ENCODE peak calls at places on chromosomes 16 and 17, in ten cellular contexts. G, M, P, Y, S, H, D, J, K and L are unnamed samples.

GRCh38 chr16:30104090-30104489 is 8.1 kb upstream of the YPEL3 start:
- DNase-seq in G (no peak), M (no peak), P (no peak), Y (no peak), S (no peak), H (no peak), D (no peak), J (no peak), K (no peak), L (no peak)

GRCh38 chr16:31508706-31509523 is 724 bp upstream of the RUSF1 start:
- DNase-seq in G (no peak), M (no peak), P (no peak), Y (no peak), S (no peak), H (no peak), D (no peak), J (no peak), K (no peak), L (no peak)

GRCh38 chr17:31672161-31672819 is 186.8 kb downstream of the COPRS start:
- DNase-seq in G (no peak), M (no peak), P (no peak), Y (no peak), S (no peak), H (no peak), D (no peak), J (no peak), K (no peak), L (no peak)

GRCh38 chr17:61455754-61456681 is 3.8 kb downstream of the TBX4 start:
- DNase-seq in G (no peak), M (no peak), P (peak), Y (no peak), S (no peak), H (no peak), D (no peak), J (no peak), K (no peak), L (no peak)

GRCh38 chr17:50372708-50373556 is at the start of the genes EME1 and MRPL27:
- DNase-seq in G (peak), M (peak), P (peak), Y (peak), S (peak), H (peak), D (peak), J (peak), K (peak), L (peak)

GRCh38 chr16:89049484-89050118 is 44.1 kb upstream of the ACSF3 start:
- DNase-seq in G (no peak), M (no peak), P (no peak), Y (no peak), S (no peak), H (no peak), D (peak), J (no peak), K (no peak), L (no peak)

GRCh38 chr17:46212634-46213435 is 19.6 kb upstream of the KANSL1 start:
- DNase-seq in G (peak), M (peak), P (peak), Y (no peak), S (peak), H (no peak), D (peak), J (peak), K (peak), L (no peak)

GRCh38 chr17:6831662-6832263 is at the start of gene TEKT1:
- DNase-seq in G (peak), M (peak), P (peak), Y (peak), S (peak), H (no peak), D (peak), J (peak), K (no peak), L (peak)

GRCh38 chr17:2688351-2689342 is 22.9 kb downstream of the CLUH start:
- DNase-seq in G (no peak), M (no peak), P (no peak), Y (no peak), S (peak), H (no peak), D (peak), J (no peak), K (no peak), L (no peak)

GRCh38 chr17:42311240-42312034 is 23.1 kb downstream of the STAT5A start:
- DNase-seq in G (peak), M (no peak), P (peak), Y (no peak), S (no peak), H (no peak), D (peak), J (peak), K (no peak), L (peak)

GRCh38 chr16:10862432-10862831 is 14.6 kb upstream of the CIITA start:
- DNase-seq in G (no peak), M (no peak), P (no peak), Y (no peak), S (no peak), H (no peak), D (no peak), J (no peak), K (peak), L (peak)

GRCh38 chr16:58028168-58028455 is 2.6 kb downstream of the MMP15 start:
- DNase-seq in G (no peak), M (no peak), P (no peak), Y (no peak), S (no peak), H (no peak), D (no peak), J (no peak), K (no peak), L (no peak)

GRCh38 chr17:19677736-19678379 is 29.3 kb downstream of the ALDH3A2 start:
- DNase-seq in G (no peak), M (no peak), P (peak), Y (no peak), S (no peak), H (no peak), D (no peak), J (no peak), K (no peak), L (no peak)

GRCh38 chr17:78991017-78991783 is 11.5 kb upstream of the LGALS3BP start:
- DNase-seq in G (no peak), M (no peak), P (no peak), Y (no peak), S (no peak), H (no peak), D (peak), J (no peak), K (no peak), L (no peak)

GRCh38 chr16:27267037-27267677 is 1.4 kb downstream of the NSMCE1 start:
- DNase-seq in G (no peak), M (no peak), P (no peak), Y (no peak), S (peak), H (peak), D (no peak), J (no peak), K (no peak), L (no peak)

GRCh38 chr16:85027349-85027967 is at the start of gene KIAA0513:
- DNase-seq in G (peak), M (peak), P (peak), Y (peak), S (peak), H (peak), D (peak), J (peak), K (no peak), L (peak)

GRCh38 chr16:85080923-85081498 is 31.3 kb downstream of the CIBAR2 start:
- DNase-seq in G (no peak), M (no peak), P (peak), Y (no peak), S (no peak), H (no peak), D (no peak), J (no peak), K (no peak), L (no peak)

DNA sequence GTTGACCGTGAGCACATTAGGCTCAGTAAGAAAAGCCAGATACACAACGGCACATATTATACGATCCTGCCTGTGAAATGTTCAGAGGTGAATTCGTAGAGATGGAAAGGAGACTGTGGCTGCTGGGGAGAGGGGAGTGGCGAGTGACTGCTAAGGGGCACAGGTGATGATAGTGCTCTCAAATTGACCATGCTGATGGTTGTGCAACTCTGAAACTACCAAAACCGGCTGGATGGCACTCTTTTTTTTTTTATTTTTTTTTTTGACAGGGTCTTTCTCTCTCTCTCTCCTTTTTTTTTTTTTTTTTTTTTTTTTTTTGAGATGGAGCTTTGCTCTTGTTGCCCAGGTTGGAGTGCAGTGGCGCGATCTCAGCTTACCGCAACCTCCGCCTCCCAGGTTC is 8.1 kb upstream of the SEC14L5 start:
- DNase-seq in G (no peak), M (no peak), P (no peak), Y (no peak), S (no peak), H (no peak), D (no peak), J (no peak), K (no peak), L (no peak)
- H3K27ac ChIP-seq in G (no peak), M (no peak), P (no peak), Y (no peak), S (no peak), H (no peak), D (no peak), J (no peak), K (peak), L (no peak)

DNA sequence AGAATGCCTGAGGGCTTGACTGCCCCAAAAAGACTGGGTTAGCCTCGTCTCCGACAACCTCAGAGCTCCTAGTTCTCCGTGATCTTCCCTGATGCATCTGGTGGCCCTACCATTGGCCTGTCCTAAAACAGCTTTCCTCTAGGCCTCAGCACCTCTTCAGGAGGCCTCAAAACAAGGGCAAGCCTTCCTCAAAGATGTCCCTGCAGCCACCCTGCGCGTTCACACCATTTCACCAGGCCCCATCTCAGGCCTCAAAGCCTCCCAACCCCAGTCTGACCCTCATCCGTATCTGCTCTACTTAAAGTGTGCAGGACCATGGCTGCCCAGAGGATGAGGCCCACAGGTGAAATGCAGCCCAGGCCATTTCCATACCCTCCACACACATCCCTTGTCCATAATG is 7.4 kb downstream of the ALOXE3 start:
- DNase-seq in G (no peak), M (no peak), P (no peak), Y (no peak), S (no peak), H (no peak), D (no peak), J (no peak), K (no peak), L (no peak)
- H3K4me3 ChIP-seq in G (no peak), M (no peak), P (peak), Y (no peak), S (no peak), H (no peak), D (no peak), J (no peak), K (no peak), L (no peak)

GRCh38 chr17:38453951-38454421 is 25.7 kb downstream of the ARHGAP23 start:
- DNase-seq in G (no peak), M (no peak), P (no peak), Y (no peak), S (no peak), H (no peak), D (peak), J (peak), K (no peak), L (no peak)

GRCh38 chr17:38455288-38455915 is 27.1 kb downstream of the ARHGAP23 start:
- DNase-seq in G (no peak), M (peak), P (peak), Y (no peak), S (no peak), H (no peak), D (peak), J (peak), K (no peak), L (no peak)

GRCh38 chr17:38456031-38456815 is 28.0 kb downstream of the ARHGAP23 start:
- DNase-seq in G (no peak), M (peak), P (no peak), Y (no peak), S (no peak), H (no peak), D (no peak), J (no peak), K (no peak), L (no peak)

GRCh38 chr17:38452719-38453118 is 24.5 kb downstream of the ARHGAP23 start:
- DNase-seq in G (no peak), M (peak), P (no peak), Y (no peak), S (no peak), H (no peak), D (no peak), J (no peak), K (no peak), L (no peak)

GRCh38 chr17:38454528-38454927 is 26.3 kb downstream of the ARHGAP23 start:
- DNase-seq in G (peak), M (peak), P (no peak), Y (peak), S (no peak), H (no peak), D (peak), J (peak), K (peak), L (no peak)
- TF ChIP-seq POLR2AphosphoS5 in G (peak), M (peak), P (no peak), Y (peak), S (peak), H (no peak), D (no peak), J (peak), K (peak), L (no peak)

DNA sequence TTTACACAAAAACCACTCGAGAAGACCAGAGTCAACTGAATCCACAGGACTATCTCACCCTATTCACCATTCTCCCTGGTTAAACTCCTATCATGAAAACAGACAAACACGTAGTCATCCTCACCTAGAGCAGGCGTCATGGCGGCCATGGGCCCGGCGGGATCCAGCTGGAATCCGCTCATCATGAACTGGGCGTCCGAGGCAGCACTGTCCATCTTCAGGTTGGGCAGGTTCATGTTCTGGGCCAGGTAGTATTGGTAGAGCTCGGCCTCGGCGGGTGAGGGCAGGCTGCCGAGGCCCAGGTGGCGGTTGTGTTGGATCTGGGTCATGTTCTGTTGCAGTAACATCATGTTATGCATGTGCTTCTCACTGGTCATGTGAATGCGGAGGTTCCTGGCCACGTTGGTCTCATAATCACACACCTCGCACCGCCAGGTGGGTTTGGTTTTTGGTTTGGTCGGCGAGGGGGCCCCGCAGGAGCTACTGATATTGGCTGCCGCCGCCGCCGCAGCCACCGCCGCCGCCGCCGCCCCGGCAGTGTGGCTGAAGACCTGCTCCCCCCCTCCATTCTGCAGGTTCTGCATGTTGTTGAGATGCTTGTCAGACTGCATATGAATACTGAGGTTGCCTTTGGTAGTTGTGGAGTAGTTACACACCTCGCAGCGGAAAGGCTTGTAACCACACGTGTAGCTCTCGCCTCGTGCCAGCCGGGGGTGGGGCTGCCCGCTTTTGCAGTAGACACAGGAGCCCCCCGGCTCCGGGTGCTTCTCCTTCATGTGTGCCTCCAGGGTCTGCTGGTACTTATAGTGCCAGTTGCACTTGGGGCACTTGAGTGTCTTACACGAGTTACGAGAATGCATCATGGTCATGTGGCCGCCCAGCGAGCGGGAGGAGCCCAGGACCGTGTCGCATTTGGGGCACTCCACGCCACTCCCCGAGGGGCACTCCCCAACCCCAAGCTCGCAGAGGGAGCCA is 90.3 kb downstream of the ZFHX3 start:
- DNase-seq in G (no peak), M (no peak), P (no peak), Y (no peak), S (no peak), H (no peak), D (no peak), J (no peak), K (no peak), L (no peak)
- H3K27ac ChIP-seq in G (no peak), M (no peak), P (no peak), Y (no peak), S (no peak), H (no peak), D (no peak), J (peak), K (no peak), L (no peak)

GRCh38 chr16:69610356-69610755 is 44.6 kb downstream of the NFAT5 start:
- DNase-seq in G (no peak), M (no peak), P (peak), Y (no peak), S (no peak), H (no peak), D (peak), J (no peak), K (no peak), L (no peak)

GRCh38 chr16:69611103-69611640 is 45.4 kb downstream of the NFAT5 start:
- DNase-seq in G (no peak), M (no peak), P (no peak), Y (no peak), S (no peak), H (no peak), D (peak), J (no peak), K (no peak), L (no peak)

GRCh38 chr16:69601250-69601649 is 35.5 kb downstream of the NFAT5 start:
- DNase-seq in G (no peak), M (no peak), P (no peak), Y (no peak), S (no peak), H (no peak), D (no peak), J (no peak), K (no peak), L (no peak)

GRCh38 chr16:69607674-69608073 is 41.9 kb downstream of the NFAT5 start:
- DNase-seq in G (no peak), M (no peak), P (no peak), Y (no peak), S (no peak), H (peak), D (no peak), J (no peak), K (no peak), L (no peak)

GRCh38 chr16:69606985-69607384 is 41.2 kb downstream of the NFAT5 start:
- DNase-seq in G (no peak), M (no peak), P (no peak), Y (no peak), S (no peak), H (no peak), D (no peak), J (no peak), K (no peak), L (no peak)
- H3K4me3 ChIP-seq in G (no peak), M (no peak), P (no peak), Y (no peak), S (no peak), H (no peak), D (no peak), J (no peak), K (no peak), L (no peak)

GRCh38 chr16:70677499-70678120 is 8.2 kb downstream of the MTSS2 start:
- DNase-seq in G (no peak), M (no peak), P (no peak), Y (no peak), S (no peak), H (no peak), D (peak), J (no peak), K (no peak), L (no peak)

GRCh38 chr16:70678898-70679652 is 6.8 kb downstream of the MTSS2 start:
- DNase-seq in G (no peak), M (no peak), P (peak), Y (no peak), S (no peak), H (no peak), D (no peak), J (no peak), K (no peak), L (no peak)

GRCh38 chr16:70678121-70678897 is 7.5 kb downstream of the MTSS2 start:
- DNase-seq in G (no peak), M (no peak), P (no peak), Y (no peak), S (no peak), H (no peak), D (no peak), J (no peak), K (no peak), L (no peak)

GRCh38 chr16:70675851-70676513 is 9.9 kb downstream of the MTSS2 start:
- DNase-seq in G (no peak), M (no peak), P (no peak), Y (no peak), S (no peak), H (no peak), D (peak), J (no peak), K (no peak), L (no peak)

GRCh38 chr16:70676571-70677498 is 9.0 kb downstream of the MTSS2 start:
- DNase-seq in G (no peak), M (no peak), P (no peak), Y (no peak), S (no peak), H (no peak), D (peak), J (no peak), K (no peak), L (no peak)
- TF ChIP-seq POLR2AphosphoS5 in G (no peak), M (no peak), P (no peak), Y (no peak), S (no peak), H (no peak), D (no peak), J (no peak), K (no peak), L (no peak)

DNA sequence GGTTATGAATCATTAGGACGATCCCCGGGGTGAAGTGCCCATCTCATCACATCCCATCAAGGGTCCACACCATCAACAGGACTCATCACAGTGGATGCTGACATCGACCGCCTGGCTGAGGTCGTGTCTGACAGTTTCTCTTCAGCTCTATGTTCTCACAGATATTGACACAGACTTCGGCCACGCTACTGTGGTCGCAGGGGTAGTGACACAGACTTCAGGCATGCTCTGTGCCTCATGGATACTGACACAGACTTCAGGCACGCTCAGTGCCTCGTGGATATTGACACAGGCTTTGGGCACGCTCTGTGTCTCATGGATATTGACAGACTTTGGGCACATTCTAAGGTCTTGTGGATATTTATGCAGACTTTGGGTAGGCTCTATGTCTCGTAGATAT is 50.1 kb downstream of the KLHDC4 start:
- DNase-seq in G (no peak), M (no peak), P (no peak), Y (no peak), S (no peak), H (no peak), D (no peak), J (no peak), K (no peak), L (no peak)
- H3K27ac ChIP-seq in G (no peak), M (no peak), P (no peak), Y (no peak), S (no peak), H (no peak), D (no peak), J (no peak), K (no peak), L (no peak)

DNA sequence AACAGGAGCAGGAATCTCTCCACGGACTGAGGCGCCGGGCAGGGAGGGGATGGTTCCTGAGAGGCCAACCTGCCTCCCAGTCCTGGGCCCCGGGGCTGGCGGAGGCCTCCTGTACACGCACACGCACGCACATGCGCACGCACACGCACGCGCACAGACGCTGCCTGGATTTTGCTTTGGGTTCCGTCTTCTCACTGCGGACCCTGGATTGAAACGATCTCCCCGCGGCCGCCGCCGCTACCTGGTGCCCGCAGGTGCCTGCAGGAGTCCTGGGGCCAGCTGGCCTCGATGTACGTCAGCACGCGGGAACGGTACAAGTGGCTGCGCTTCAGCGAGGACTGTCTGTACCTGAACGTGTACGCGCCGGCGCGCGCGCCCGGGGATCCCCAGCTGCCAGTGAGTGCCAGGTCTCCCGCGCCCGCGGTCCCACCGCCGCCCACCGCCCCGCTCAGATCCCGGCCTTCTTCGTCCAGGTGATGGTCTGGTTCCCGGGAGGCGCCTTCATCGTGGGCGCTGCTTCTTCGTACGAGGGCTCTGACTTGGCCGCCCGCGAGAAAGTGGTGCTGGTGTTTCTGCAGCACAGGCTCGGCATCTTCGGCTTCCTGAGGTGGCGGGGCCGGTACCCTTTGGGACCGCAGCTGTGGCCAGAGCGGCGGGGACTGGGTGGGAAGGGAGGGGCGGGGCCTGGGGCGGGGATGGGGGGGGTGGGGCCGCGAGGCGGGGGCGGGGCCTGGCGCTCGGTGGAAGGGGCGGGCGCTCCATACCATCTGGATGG is 12.2 kb downstream of the CES4A start:
- DNase-seq in G (peak), M (peak), P (peak), Y (peak), S (no peak), H (no peak), D (peak), J (peak), K (no peak), L (peak)
- H3K4me3 ChIP-seq in G (peak), M (peak), P (peak), Y (peak), S (peak), H (peak), D (peak), J (peak), K (peak), L (peak)